ENCODE peak calls at places on chromosomes 5 and 9, in ten cellular contexts. M is lung, U is thoracic aorta, C is transverse colon, F is PC-9, A is cardiac muscle cell, G is stomach, Z is left ventricle myocardium inferior, Y is Panc1, W is OCI-LY7. R is an unnamed sample.

GRCh38 chr9:20315672-20316071 is 306.6 kb downstream of the MLLT3 start:
- DNase-seq in G (no peak), U (no peak), W (no peak), M (no peak), A (peak), C (no peak), Y (no peak), Z (no peak), F (no peak), R (peak)

GRCh38 chr5:64214152-64214551 is 48.5 kb downstream of the RNF180 start:
- DNase-seq in Y (no peak), W (no peak), U (no peak), F (no peak), A (no peak), M (no peak), G (no peak), Z (no peak), C (no peak), R (no peak)

GRCh38 chr5:174925586-174925985 is 201.2 kb downstream of the MSX2 start:
- DNase-seq in U (no peak), W (no peak), G (no peak), M (no peak), Z (no peak), C (no peak), Y (no peak), A (no peak), F (no peak), R (no peak)

GRCh38 chr9:6414291-6414690 is 1.3 kb downstream of the UHRF2 start:
- DNase-seq in Z (no peak), C (no peak), W (peak), G (no peak), U (no peak), M (no peak), A (peak), F (peak), Y (no peak), R (peak)

GRCh38 chr5:135737701-135738563 is 96.5 kb upstream of the SLC25A48 start:
- DNase-seq in A (no peak), U (no peak), F (no peak), Y (no peak), Z (no peak), M (no peak), G (no peak), W (no peak), C (no peak), R (no peak)

GRCh38 chr5:28468121-28468520 is 1429.7 kb upstream of the CDH9 start:
- DNase-seq in G (no peak), U (no peak), W (peak), M (no peak), A (peak), Y (no peak), Z (no peak), C (no peak), F (no peak), R (no peak)

GRCh38 chr5:30040483-30041116 is 1152.9 kb upstream of the CDH6 start:
- DNase-seq in U (no peak), Y (peak), M (no peak), F (peak), W (peak), G (no peak), C (no peak), Z (no peak), A (peak), R (peak)

GRCh38 chr5:68356216-68356615 is 140.7 kb downstream of the PIK3R1 start:
- DNase-seq in U (no peak), G (no peak), Y (no peak), F (no peak), M (no peak), A (no peak), C (no peak), W (no peak), Z (no peak), R (no peak)

GRCh38 chr5:181265092-181265671 is 4.2 kb upstream of the TRIM52 start:
- DNase-seq in Z (no peak), A (no peak), M (no peak), F (no peak), U (no peak), G (no peak), W (no peak), Y (no peak), C (no peak), R (no peak)

GRCh38 chr5:139862803-139863202 is 67.2 kb downstream of the PSD2 start:
- DNase-seq in M (no peak), G (no peak), Y (no peak), W (no peak), U (no peak), F (no peak), A (no peak), C (no peak), Z (no peak), R (no peak)

GRCh38 chr5:142722146-142722545 is 36.3 kb upstream of the FGF1 start:
- DNase-seq in Y (no peak), G (no peak), A (peak), U (no peak), F (no peak), Z (no peak), M (no peak), W (no peak), C (no peak), R (no peak)

GRCh38 chr5:110751902-110752762 is 13.3 kb downstream of the SLC25A46 start:
- DNase-seq in A (no peak), Z (no peak), G (no peak), F (no peak), M (no peak), U (no peak), Y (no peak), C (no peak), W (no peak), R (no peak)

GRCh38 chr5:38697013-38697412 is 140.6 kb upstream of the LIFR start:
- DNase-seq in F (no peak), A (peak), C (no peak), U (no peak), W (no peak), Z (no peak), M (no peak), G (no peak), Y (no peak), R (no peak)

GRCh38 chr5:178291161-178291561 is 58.6 kb upstream of the PHYKPL start:
- DNase-seq in U (no peak), F (no peak), Y (no peak), M (no peak), C (no peak), W (no peak), Z (no peak), G (no peak), A (no peak), R (no peak)

GRCh38 chr5:97735209-97735608 is 552.2 kb upstream of the RIOK2 start:
- DNase-seq in W (no peak), Y (peak), M (no peak), G (no peak), F (no peak), U (no peak), Z (no peak), A (peak), C (no peak), R (peak)
- H3K27ac ChIP-seq in W (no peak), Y (no peak), M (no peak), G (no peak), F (no peak), U (no peak), Z (no peak), A (no peak), C (no peak), R (no peak)

DNA sequence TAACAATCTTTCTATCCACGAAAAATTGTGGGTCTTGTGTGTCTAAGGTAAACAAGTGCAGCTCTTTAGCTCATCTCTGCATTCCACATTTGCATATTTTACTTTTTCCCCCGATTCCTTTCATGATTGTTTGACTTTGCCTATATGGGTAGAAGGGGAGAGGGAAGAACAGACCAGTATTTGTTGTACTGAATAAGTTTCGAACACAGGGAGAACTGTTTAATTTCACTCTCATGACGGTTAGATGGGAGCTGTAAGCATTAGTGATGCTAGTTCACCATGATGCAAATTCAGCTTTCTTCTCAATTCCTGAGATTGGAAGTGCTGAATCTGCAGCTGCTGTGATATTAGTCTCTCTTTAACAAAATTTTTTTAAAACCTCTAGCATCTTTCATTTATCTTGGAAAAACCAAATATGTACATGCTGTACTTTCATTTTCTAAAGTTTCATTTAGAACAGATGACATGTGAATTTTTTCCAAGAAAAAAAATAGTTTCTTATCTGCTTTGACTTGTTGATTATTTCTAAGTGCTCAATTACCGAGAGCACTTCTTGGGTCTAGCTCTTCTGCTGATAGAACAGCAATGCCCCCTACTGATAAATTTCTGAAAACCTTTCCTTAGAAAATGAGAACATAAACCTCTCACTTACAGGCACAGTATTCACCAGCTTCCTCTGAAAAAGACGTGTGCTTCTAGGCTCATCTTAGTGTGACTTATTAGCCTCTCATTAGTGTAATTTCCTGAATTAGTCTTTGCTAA is 149.5 kb downstream of the BAAT start:
- DNase-seq in W (peak), G (no peak), Y (no peak), Z (no peak), U (no peak), M (no peak), C (no peak), A (peak), F (no peak), R (no peak)
- TF ChIP-seq CTCF in W (peak), G (no peak), Y (peak), Z (peak), U (no peak), M (no peak), C (peak), A (peak), F (peak), R (peak)

GRCh38 chr9:111598730-111599091 is 736 bp downstream of the PTGR1 start:
- DNase-seq in F (no peak), Z (peak), C (peak), W (no peak), G (peak), M (peak), A (peak), Y (no peak), U (peak), R (peak)

GRCh38 chr9:111601237-111602018 is 2.0 kb upstream of the PTGR1 start:
- DNase-seq in C (no peak), M (no peak), A (peak), Z (no peak), W (no peak), Y (no peak), F (peak), G (no peak), U (no peak), R (peak)

GRCh38 chr9:111599092-111599947 is at the start of gene PTGR1:
- DNase-seq in W (no peak), Y (no peak), C (peak), G (peak), U (peak), M (peak), Z (peak), F (peak), A (peak), R (peak)

GRCh38 chr9:111599948-111600343 is 499 bp upstream of the PTGR1 start:
- DNase-seq in Y (no peak), Z (no peak), G (no peak), W (no peak), M (no peak), F (no peak), A (no peak), U (no peak), C (no peak), R (no peak)

GRCh38 chr9:111597852-111598729 is 1.4 kb downstream of the PTGR1 start:
- DNase-seq in Y (no peak), Z (peak), F (peak), G (peak), W (peak), M (peak), U (no peak), C (peak), A (peak), R (peak)
- H3K27ac ChIP-seq in Y (peak), Z (peak), F (peak), G (peak), W (no peak), M (peak), U (peak), C (peak), A (no peak), R (peak)

GRCh38 chr5:66854429-66854828 is 258.2 kb downstream of the MAST4 start:
- DNase-seq in Y (no peak), M (no peak), Z (no peak), F (no peak), C (no peak), U (no peak), W (no peak), G (no peak), A (no peak), R (no peak)

GRCh38 chr5:66851306-66851705 is 255.1 kb downstream of the MAST4 start:
- DNase-seq in Y (no peak), U (no peak), C (no peak), M (no peak), Z (no peak), F (no peak), A (no peak), G (no peak), W (no peak), R (no peak)

GRCh38 chr5:66850354-66851075 is 254.3 kb downstream of the MAST4 start:
- DNase-seq in Z (no peak), W (no peak), C (no peak), U (no peak), Y (no peak), A (peak), F (no peak), G (no peak), M (no peak), R (no peak)

GRCh38 chr5:66849803-66850202 is 253.6 kb downstream of the MAST4 start:
- DNase-seq in A (peak), C (no peak), F (no peak), Y (no peak), G (no peak), U (no peak), Z (no peak), M (no peak), W (no peak), R (peak)

DNA sequence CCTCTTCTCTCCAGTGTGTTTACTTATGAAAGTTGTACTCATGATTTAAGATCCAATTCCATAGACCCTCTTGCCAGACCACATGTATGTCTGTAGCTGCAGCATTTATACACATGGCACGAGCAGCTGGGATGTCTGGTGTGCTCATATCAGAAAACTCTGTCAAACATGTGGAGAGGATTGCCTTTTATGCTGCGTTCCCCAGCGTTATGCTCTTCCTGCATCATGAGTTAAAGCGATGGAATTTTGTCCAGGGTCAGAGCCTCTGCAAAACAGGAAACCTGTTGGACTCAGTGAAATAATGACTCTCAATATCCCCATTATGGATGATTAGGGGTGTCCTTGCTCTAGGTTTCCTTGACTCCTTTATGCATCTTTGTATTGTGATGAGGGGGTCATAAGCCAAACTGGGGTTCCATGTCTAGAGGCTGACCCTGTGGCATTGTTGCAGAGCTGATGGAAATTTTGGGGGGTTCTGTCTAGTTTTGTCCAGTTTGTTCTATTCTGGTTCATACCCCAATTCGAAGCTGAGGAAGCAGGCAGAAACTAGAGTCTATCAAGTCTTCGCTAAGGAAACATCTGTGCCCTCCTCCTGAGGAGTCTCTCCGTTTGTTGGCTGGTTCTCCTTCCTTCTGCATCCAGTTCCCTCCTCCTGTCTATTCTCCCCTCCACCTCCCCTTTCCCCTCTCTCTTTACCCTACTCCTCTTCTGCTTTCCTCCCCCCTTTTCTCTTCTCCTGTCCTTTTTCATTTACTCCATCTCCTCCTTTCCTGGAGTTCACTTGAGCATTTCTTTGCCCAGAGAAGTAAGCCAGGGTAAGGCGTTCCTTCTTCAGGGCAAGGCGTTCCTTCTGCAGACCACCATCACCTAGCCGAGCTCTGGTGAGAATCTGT is 252.8 kb downstream of the MAST4 start:
- DNase-seq in G (no peak), A (peak), M (no peak), Y (no peak), Z (no peak), F (no peak), W (no peak), C (no peak), U (no peak), R (peak)
- TF ChIP-seq CTCF in G (no peak), A (no peak), M (no peak), Y (no peak), Z (no peak), F (no peak), W (no peak), C (no peak), U (no peak), R (no peak)

R was measured in brain microvascular endothelial cell.